ENCODE peak calls at places on chromosome 1, in eight cellular contexts. E, D, S, X, J, G, V and Q are unnamed samples.
A peak's percentile ranks its signal among the peaks of the same experiment; 100 is the strongest.

GRCh38 chr1:6827081-6827480 is 41.8 kb downstream of the CAMTA1 start:
- DNase-seq in E (no peak), J (no peak), D (no peak), V (no peak), S (no peak), G (no peak), X (no peak), Q (no peak)

GRCh38 chr1:173128737-173129136 is 78.0 kb upstream of the TNFSF18 start:
- DNase-seq in E (no peak), J (no peak), S (no peak), X (no peak), D (no peak), V (no peak), G (no peak), Q (no peak)

GRCh38 chr1:5911157-5911556 is 81.1 kb downstream of the NPHP4 start:
- DNase-seq in X (no peak), V (no peak), J (no peak), S (no peak), G (no peak), D (no peak), E (no peak), Q (no peak)

GRCh38 chr1:38950553-38950952 is 8.9 kb upstream of the RHBDL2 start:
- DNase-seq in G (no peak), D (no peak), J (no peak), E (no peak), V (no peak), S (no peak), X (no peak), Q (no peak)

GRCh38 chr1:116677474-116678062 is 10.0 kb upstream of the IGSF3 start:
- DNase-seq in G (no peak), E (no peak), D (no peak), J (no peak), S (no peak), V (no peak), X (no peak), Q (no peak)

GRCh38 chr1:66207484-66207883 is 326.5 kb upstream of the SGIP1 start:
- DNase-seq in D (no peak), J (no peak), S (no peak), X (no peak), E (no peak), V (no peak), G (no peak), Q (no peak)

GRCh38 chr1:93591833-93592635 is 89.6 kb downstream of the BCAR3 start:
- DNase-seq in D (peak; percentile 68), E (peak; percentile 80), G (no peak), S (no peak), J (no peak), V (peak; percentile 25), X (peak; percentile 97), Q (peak; percentile 46)

GRCh38 chr1:32701951-32702598 is 495 bp downstream of the SYNC start:
- DNase-seq in S (peak; percentile 53), D (peak; percentile 53), G (no peak), E (peak; percentile 11), J (peak; percentile 54), V (no peak), X (peak; percentile 36), Q (no peak)

GRCh38 chr1:9069324-9070100 is at the start of gene SLC2A5:
- DNase-seq in V (peak; percentile 68), E (no peak), D (no peak), S (peak; percentile 39), X (no peak), G (no peak), J (no peak), Q (peak; percentile 92)

GRCh38 chr1:244945109-244945671 is 80.8 kb upstream of the HNRNPU start:
- DNase-seq in D (no peak), V (no peak), X (no peak), S (no peak), J (no peak), E (no peak), G (no peak), Q (no peak)

GRCh38 chr1:160307455-160307854 is 22.5 kb upstream of the PEX19 start:
- DNase-seq in J (no peak), V (peak; percentile 59), G (no peak), S (no peak), X (no peak), D (no peak), E (no peak), Q (no peak)

GRCh38 chr1:224051086-224051406 is 62.9 kb upstream of the FBXO28 start:
- DNase-seq in E (no peak), S (no peak), D (no peak), G (no peak), X (no peak), V (no peak), J (no peak), Q (no peak)

GRCh38 chr1:169193191-169193850 is 86.8 kb downstream of the ATP1B1 start:
- DNase-seq in E (no peak), J (no peak), X (no peak), G (no peak), V (no peak), D (no peak), S (no peak), Q (no peak)

GRCh38 chr1:167661527-167662436 is 31.8 kb downstream of the RCSD1 start:
- DNase-seq in D (peak; percentile 24), V (no peak), J (no peak), E (no peak), G (peak; percentile 60), S (no peak), X (no peak), Q (no peak)

GRCh38 chr1:16012590-16013219 is 5.1 kb downstream of the HSPB7 start:
- DNase-seq in D (no peak), J (peak; percentile 72), V (no peak), S (peak; percentile 83), E (no peak), G (no peak), X (no peak), Q (peak; percentile 57)

GRCh38 chr1:4219826-4220225 is 319.8 kb upstream of the C1orf174 start:
- DNase-seq in V (no peak), G (no peak), S (no peak), D (no peak), J (no peak), X (no peak), E (no peak), Q (no peak)